ENCODE peak calls at places on chromosomes 11 and 22, in four cellular contexts. Q, V, C and Z are unnamed samples.

GRCh38 chr11:14971865-14972580 is at the start of gene CALCA:
- DNase-seq in Q (no peak), V (no peak), C (no peak), Z (no peak)

GRCh38 chr11:118911113-118911879 is 14.4 kb downstream of the BCL9L start:
- DNase-seq in Q (no peak), V (no peak), C (peak), Z (no peak)

GRCh38 chr22:35746248-35746647 is 28.6 kb downstream of the APOL5 start:
- DNase-seq in Q (no peak), V (peak), C (no peak), Z (no peak)

GRCh38 chr11:1442163-1442562 is 44.4 kb downstream of the MOB2 start:
- DNase-seq in Q (no peak), V (no peak), C (no peak), Z (no peak)

GRCh38 chr22:46673677-46674236 is 53.6 kb downstream of the GRAMD4 start:
- DNase-seq in Q (no peak), V (no peak), C (no peak), Z (no peak)

GRCh38 chr11:31236052-31236652 is 133.4 kb downstream of the DCDC1 start:
- DNase-seq in Q (no peak), V (no peak), C (no peak), Z (no peak)

GRCh38 chr22:36238348-36239149 is 778 bp downstream of the APOL2 start:
- DNase-seq in Q (peak), V (no peak), C (peak), Z (peak)

GRCh38 chr22:29306175-29306829 is at the start of gene GAS2L1:
- DNase-seq in Q (peak), V (peak), C (peak), Z (no peak)

GRCh38 chr11:69004411-69005182 is 8.4 kb downstream of the MRGPRF start:
- DNase-seq in Q (no peak), V (no peak), C (no peak), Z (peak)

GRCh38 chr11:22479986-22480740 is 142.0 kb downstream of the SLC17A6 start:
- DNase-seq in Q (no peak), V (no peak), C (no peak), Z (no peak)

GRCh38 chr11:72613977-72614376 is 60.2 kb downstream of the PDE2A start:
- DNase-seq in Q (peak), V (no peak), C (peak), Z (peak)

GRCh38 chr11:46364791-46365190 is 16.7 kb upstream of the MDK start:
- DNase-seq in Q (no peak), V (no peak), C (no peak), Z (no peak)

GRCh38 chr11:46364056-46364455 is 16.8 kb downstream of the DGKZ start:
- DNase-seq in Q (no peak), V (no peak), C (no peak), Z (no peak)

GRCh38 chr11:46363031-46363407 is 15.8 kb downstream of the DGKZ start:
- DNase-seq in Q (peak), V (peak), C (no peak), Z (peak)

GRCh38 chr11:46362146-46363030 is 15.1 kb downstream of the DGKZ start:
- DNase-seq in Q (no peak), V (no peak), C (no peak), Z (no peak)

DNA sequence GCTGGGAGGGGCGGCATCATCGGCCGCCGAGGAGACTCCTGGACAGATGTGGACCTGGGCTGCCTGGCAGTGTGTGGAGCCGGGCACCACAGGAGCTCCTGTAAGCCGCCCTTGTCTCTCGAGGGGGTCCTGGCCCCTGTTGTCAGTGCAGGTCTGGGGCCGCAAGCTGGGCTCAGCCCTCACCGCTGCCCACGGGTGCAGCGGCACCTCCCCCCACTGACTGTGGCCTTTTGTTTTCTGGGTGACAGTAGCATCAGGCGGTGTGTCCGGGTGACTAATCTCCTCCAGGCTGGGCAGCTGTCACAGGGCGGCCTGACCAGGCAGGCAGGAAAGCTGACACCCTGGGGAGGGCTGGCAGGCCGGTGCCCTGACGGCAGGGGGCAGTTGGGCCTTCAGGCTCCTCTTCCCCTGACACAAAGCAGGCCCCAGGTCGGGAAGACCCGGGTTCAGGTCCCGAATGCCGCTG is 16.2 kb downstream of the DGKZ start:
- DNase-seq in Q (peak), V (no peak), C (no peak), Z (peak)
- TF ChIP-seq CTCF in Q (peak), V (peak), C (no peak), Z (no peak)

GRCh38 chr22:22702874-22703570 is 58.6 kb downstream of the GGTLC2 start:
- DNase-seq in Q (peak), V (no peak), C (no peak), Z (no peak)
- TF ChIP-seq CTCF in Q (no peak), V (no peak), C (no peak), Z (no peak)

GRCh38 chr11:44764583-44764982 is 37.8 kb downstream of the TSPAN18 start:
- DNase-seq in Q (peak), V (no peak), C (no peak), Z (no peak)

GRCh38 chr11:44760917-44761545 is 34.3 kb downstream of the TSPAN18 start:
- DNase-seq in Q (peak), V (no peak), C (no peak), Z (no peak)

GRCh38 chr11:44761546-44761961 is 34.8 kb downstream of the TSPAN18 start:
- DNase-seq in Q (peak), V (no peak), C (no peak), Z (no peak)

GRCh38 chr11:44765026-44765595 is 38.3 kb downstream of the TSPAN18 start:
- DNase-seq in Q (peak), V (no peak), C (no peak), Z (no peak)

DNA sequence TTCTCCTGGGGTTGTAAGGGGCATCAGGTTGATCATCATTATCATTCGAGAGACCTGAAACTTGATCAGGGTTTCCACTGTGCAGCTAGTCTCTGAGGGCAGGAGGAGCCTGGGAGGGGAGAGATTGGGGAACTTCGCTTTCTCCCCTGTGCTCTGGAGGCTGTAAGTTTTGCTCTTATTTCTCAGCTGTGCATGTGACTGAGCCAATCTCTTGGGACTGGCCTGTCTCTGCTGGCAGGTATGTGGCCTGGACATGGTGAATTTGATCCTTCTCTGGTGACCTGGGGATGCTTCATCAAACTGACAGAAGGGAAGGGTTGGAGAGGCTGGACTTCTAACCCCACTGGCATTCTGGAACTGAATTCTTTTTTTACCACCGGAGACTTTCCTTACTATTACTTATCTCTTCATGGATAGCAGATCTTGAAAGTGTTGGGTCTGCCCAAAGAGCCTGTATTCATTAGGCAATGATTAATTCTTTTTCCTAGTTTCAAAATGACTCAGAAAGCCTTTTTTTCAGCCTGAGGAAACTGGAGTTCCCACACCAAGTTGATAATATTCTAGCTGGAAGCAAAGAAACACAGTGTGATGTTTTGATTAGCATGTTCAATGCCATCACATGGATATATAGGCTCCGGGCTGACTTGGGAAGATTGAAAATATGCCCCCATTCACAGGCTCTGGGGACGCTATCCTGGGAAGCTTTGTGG is 36.5 kb downstream of the TSPAN18 start:
- DNase-seq in Q (peak), V (no peak), C (no peak), Z (no peak)
- TF ChIP-seq CTCF in Q (no peak), V (no peak), C (no peak), Z (no peak)

GRCh38 chr11:79363861-79364378 is 76.9 kb downstream of the TENM4 start:
- DNase-seq in Q (no peak), V (no peak), C (no peak), Z (no peak)

GRCh38 chr11:79366218-79366617 is 74.6 kb downstream of the TENM4 start:
- DNase-seq in Q (no peak), V (no peak), C (no peak), Z (no peak)

GRCh38 chr11:79362358-79362757 is 78.5 kb downstream of the TENM4 start:
- DNase-seq in Q (no peak), V (no peak), C (no peak), Z (no peak)

GRCh38 chr11:79363261-79363660 is 77.6 kb downstream of the TENM4 start:
- DNase-seq in Q (no peak), V (no peak), C (no peak), Z (no peak)

GRCh38 chr11:79362821-79363220 is 78.0 kb downstream of the TENM4 start:
- DNase-seq in Q (no peak), V (no peak), C (no peak), Z (no peak)
- TF ChIP-seq CTCF in Q (no peak), V (no peak), C (no peak), Z (no peak)

DNA sequence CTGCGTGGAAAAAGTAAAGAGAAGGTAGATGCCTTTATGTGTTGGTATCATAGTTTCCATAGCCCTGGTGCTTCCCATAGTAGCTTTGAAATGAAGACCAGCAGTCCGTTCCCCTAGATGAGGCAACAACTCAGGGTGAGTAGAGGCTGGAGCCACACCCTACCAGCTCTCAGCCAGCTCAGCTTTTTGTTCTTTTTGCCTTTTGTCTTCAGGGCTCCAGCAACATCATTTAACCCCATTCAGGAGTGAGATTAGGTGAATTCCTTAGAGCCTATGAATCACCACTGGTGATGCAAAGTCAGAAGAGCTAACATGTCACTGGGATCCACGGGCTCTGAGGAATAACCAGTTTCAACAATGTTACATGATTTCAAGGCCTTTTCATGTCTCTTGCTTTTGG is 14.0 kb upstream of the SESN3 start:
- DNase-seq in Q (no peak), V (no peak), C (no peak), Z (peak)
- TF ChIP-seq CTCF in Q (no peak), V (no peak), C (no peak), Z (no peak)

DNA sequence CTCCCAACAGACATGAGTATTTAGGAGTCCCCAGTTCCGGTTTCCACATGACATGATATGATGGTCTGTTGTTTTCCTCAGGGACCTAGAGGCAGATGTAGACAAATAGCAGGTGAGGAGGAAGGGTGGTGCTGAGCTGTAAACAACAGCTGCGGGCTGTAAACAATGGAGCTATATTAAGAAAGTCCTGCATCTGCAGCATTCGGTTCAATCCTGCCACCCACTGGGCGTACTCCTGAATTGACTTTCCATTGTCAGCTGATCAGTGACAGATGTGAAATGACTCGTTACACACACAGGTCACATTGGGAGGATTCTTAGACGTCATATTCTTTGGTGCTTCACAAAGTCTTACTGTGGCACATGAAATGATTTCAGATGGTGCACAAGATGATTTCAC is 26.8 kb upstream of the RAG1 start:
- DNase-seq in Q (peak), V (no peak), C (peak), Z (peak)
- TF ChIP-seq CTCF in Q (peak), V (peak), C (peak), Z (peak)

GRCh38 chr11:86274503-86274902 is 27.5 kb upstream of the HIKESHI start:
- DNase-seq in Q (no peak), V (no peak), C (no peak), Z (no peak)
- TF ChIP-seq CTCF in Q (no peak), V (no peak), C (no peak), Z (no peak)